ENCODE peak calls at places on chromosomes 13 and 19, in four cellular contexts. One of them, this sample, is unnamed.

GRCh38 chr13:49308977-49309408 is 61.3 kb downstream of the CDADC1 start:
- DNase-seq in HepG2: no peak
- DNase-seq in H1: no peak
- DNase-seq in HCT116: no peak
- DNase-seq in this sample: no peak

GRCh38 chr13:98771838-98772611 is 19.6 kb upstream of the SLC15A1 start:
- DNase-seq in HepG2: no peak
- DNase-seq in H1: no peak
- DNase-seq in HCT116: no peak
- DNase-seq in this sample: no peak

GRCh38 chr19:19232231-19232630 is 20.5 kb downstream of the NCAN start:
- DNase-seq in HepG2: no peak
- DNase-seq in H1: no peak
- DNase-seq in HCT116: no peak
- DNase-seq in this sample: no peak

GRCh38 chr19:53903055-53903680 is 5.9 kb upstream of the CACNG7 start:
- DNase-seq in HepG2: peak
- DNase-seq in H1: no peak
- DNase-seq in HCT116: no peak
- DNase-seq in this sample: peak

GRCh38 chr19:15251010-15251748 is 18.9 kb upstream of the EPHX3 start:
- DNase-seq in HepG2: no peak
- DNase-seq in H1: no peak
- DNase-seq in HCT116: no peak
- DNase-seq in this sample: no peak

GRCh38 chr13:23445794-23446193 is 12.3 kb upstream of the SACS start:
- DNase-seq in HepG2: no peak
- DNase-seq in H1: no peak
- DNase-seq in HCT116: no peak
- DNase-seq in this sample: no peak

GRCh38 chr19:6023085-6023682 is 45.2 kb upstream of the RANBP3 start:
- DNase-seq in HepG2: no peak
- DNase-seq in H1: no peak
- DNase-seq in HCT116: no peak
- DNase-seq in this sample: no peak

GRCh38 chr13:79404361-79404760 is 1.7 kb downstream of the RBM26 start:
- DNase-seq in HepG2: no peak
- DNase-seq in H1: no peak
- DNase-seq in HCT116: no peak
- DNase-seq in this sample: no peak

GRCh38 chr13:110270507-110270906 is 36.5 kb downstream of the COL4A1 start:
- DNase-seq in HepG2: no peak
- DNase-seq in H1: no peak
- DNase-seq in HCT116: no peak
- DNase-seq in this sample: no peak

GRCh38 chr13:96963786-96964475 is 30.3 kb downstream of the OXGR1 start:
- DNase-seq in HepG2: no peak
- DNase-seq in H1: no peak
- DNase-seq in HCT116: no peak
- DNase-seq in this sample: peak

GRCh38 chr13:80276371-80277289 is 64.3 kb downstream of the SPRY2 start:
- DNase-seq in HepG2: peak
- DNase-seq in H1: peak
- DNase-seq in HCT116: no peak
- DNase-seq in this sample: no peak

GRCh38 chr13:60439201-60439600 is 42.2 kb downstream of the TDRD3 start:
- DNase-seq in HepG2: no peak
- DNase-seq in H1: no peak
- DNase-seq in HCT116: no peak
- DNase-seq in this sample: no peak

GRCh38 chr19:3608079-3608641 is 1.5 kb upstream of the TBXA2R start:
- DNase-seq in HepG2: no peak
- DNase-seq in H1: no peak
- DNase-seq in HCT116: no peak
- DNase-seq in this sample: no peak

DNA sequence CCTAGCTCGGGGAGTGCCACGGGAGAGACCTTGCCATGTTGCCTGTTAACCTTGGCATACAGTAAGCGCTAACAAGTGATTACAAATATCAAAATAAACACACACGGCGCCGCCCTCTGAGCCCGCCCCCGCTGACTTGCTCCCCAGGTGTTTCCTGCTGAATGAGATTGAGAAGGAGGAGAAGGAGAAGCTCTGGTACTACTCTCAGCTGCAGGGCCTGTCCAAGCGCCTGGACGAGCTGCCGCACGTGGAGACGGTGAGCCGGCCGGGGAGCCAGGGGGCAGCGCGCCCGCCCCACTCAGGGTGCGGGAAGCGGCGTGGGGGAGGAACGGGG is 5.0 kb downstream of the APC2 start:
- DNase-seq in HepG2: no peak
- DNase-seq in H1: no peak
- DNase-seq in HCT116: no peak
- DNase-seq in this sample: peak
- TF ChIP-seq JUND in HepG2: no peak
- TF ChIP-seq JUND in H1: no peak
- TF ChIP-seq JUND in HCT116: no peak
- TF ChIP-seq JUND in this sample: no peak

GRCh38 chr13:33233547-33233946 is 52.0 kb downstream of the STARD13 start:
- DNase-seq in HepG2: no peak
- DNase-seq in H1: no peak
- DNase-seq in HCT116: no peak
- DNase-seq in this sample: no peak
- TF ChIP-seq JUND in HepG2: no peak
- TF ChIP-seq JUND in H1: no peak
- TF ChIP-seq JUND in HCT116: no peak
- TF ChIP-seq JUND in this sample: no peak

GRCh38 chr13:111893607-111894443 is 173.1 kb upstream of the SOX1 start:
- DNase-seq in HepG2: no peak
- DNase-seq in H1: no peak
- DNase-seq in HCT116: no peak
- DNase-seq in this sample: no peak
- TF ChIP-seq JUND in HepG2: no peak
- TF ChIP-seq JUND in H1: no peak
- TF ChIP-seq JUND in HCT116: no peak
- TF ChIP-seq JUND in this sample: no peak

DNA sequence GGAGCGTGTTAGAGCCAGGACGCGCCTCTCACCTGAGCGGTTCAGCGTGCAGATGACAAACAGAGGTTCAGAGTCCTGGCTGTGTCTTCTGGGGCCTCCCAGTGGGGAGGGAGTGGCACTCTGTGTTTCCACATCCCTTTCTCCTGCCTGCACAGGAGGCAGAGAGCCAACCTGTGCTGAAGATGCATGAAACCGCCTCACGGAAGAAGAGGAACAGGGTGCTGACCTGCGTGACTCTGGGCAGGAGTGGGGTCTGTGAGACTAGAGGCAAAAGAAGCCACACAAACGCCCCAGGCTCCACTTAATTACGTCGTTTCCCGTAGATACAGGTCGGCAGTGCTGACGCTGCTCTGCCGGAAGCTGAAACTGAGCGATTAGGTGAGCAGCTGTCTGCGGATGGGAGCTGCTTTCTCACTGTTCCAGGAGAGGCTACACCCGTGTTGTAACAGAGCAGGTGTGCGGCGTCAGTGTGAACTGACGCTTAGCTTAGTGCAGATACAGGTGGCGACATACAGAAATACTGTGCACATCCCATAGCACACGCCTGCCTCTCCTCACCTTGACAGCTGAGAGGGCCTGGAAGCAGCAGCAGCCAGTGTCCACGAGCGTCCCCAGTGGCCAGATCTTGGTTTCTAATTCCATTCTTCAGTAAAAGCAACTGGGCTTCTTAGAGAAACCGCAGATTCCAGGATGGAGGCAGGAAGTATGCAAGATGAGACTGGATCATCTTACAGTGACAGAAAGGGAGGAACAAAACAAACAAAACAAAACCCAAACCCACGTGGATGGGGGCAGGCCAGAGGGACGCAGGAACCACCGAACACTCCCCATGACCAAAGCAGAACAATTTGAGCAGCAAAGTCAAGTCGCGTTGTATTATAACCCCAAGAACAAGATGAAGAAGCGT is 37.7 kb upstream of the MCF2L start:
- DNase-seq in HepG2: peak
- DNase-seq in H1: peak
- DNase-seq in HCT116: peak
- DNase-seq in this sample: peak
- TF ChIP-seq JUND in HepG2: no peak
- TF ChIP-seq JUND in H1: no peak
- TF ChIP-seq JUND in HCT116: no peak
- TF ChIP-seq JUND in this sample: no peak

GRCh38 chr13:111506131-111506530 is 185.7 kb downstream of the TEX29 start:
- DNase-seq in HepG2: no peak
- DNase-seq in H1: no peak
- DNase-seq in HCT116: no peak
- DNase-seq in this sample: no peak

GRCh38 chr13:111503905-111504695 is 183.7 kb downstream of the TEX29 start:
- DNase-seq in HepG2: no peak
- DNase-seq in H1: no peak
- DNase-seq in HCT116: no peak
- DNase-seq in this sample: no peak

GRCh38 chr13:111502957-111503356 is 182.5 kb downstream of the TEX29 start:
- DNase-seq in HepG2: no peak
- DNase-seq in H1: no peak
- DNase-seq in HCT116: no peak
- DNase-seq in this sample: no peak

GRCh38 chr13:111505175-111505777 is 184.8 kb downstream of the TEX29 start:
- DNase-seq in HepG2: peak
- DNase-seq in H1: peak
- DNase-seq in HCT116: peak
- DNase-seq in this sample: no peak

GRCh38 chr13:111503376-111503775 is 182.9 kb downstream of the TEX29 start:
- DNase-seq in HepG2: no peak
- DNase-seq in H1: no peak
- DNase-seq in HCT116: no peak
- DNase-seq in this sample: no peak
- TF ChIP-seq JUND in HepG2: no peak
- TF ChIP-seq JUND in H1: no peak
- TF ChIP-seq JUND in HCT116: no peak
- TF ChIP-seq JUND in this sample: no peak

GRCh38 chr19:1608414-1609391 is 3.4 kb upstream of the UQCR11 start:
- DNase-seq in HepG2: no peak
- DNase-seq in H1: no peak
- DNase-seq in HCT116: no peak
- DNase-seq in this sample: no peak
- TF ChIP-seq JUND in HepG2: no peak
- TF ChIP-seq JUND in H1: no peak
- TF ChIP-seq JUND in HCT116: no peak
- TF ChIP-seq JUND in this sample: no peak

GRCh38 chr13:94972262-94972661 is 259.9 kb upstream of the SOX21 start:
- DNase-seq in HepG2: no peak
- DNase-seq in H1: no peak
- DNase-seq in HCT116: no peak
- DNase-seq in this sample: no peak

GRCh38 chr13:94966380-94966779 is 254.0 kb upstream of the SOX21 start:
- DNase-seq in HepG2: no peak
- DNase-seq in H1: no peak
- DNase-seq in HCT116: no peak
- DNase-seq in this sample: no peak

GRCh38 chr13:94968757-94969086 is 256.4 kb upstream of the SOX21 start:
- DNase-seq in HepG2: no peak
- DNase-seq in H1: no peak
- DNase-seq in HCT116: no peak
- DNase-seq in this sample: no peak

GRCh38 chr13:94968040-94968756 is 255.9 kb upstream of the SOX21 start:
- DNase-seq in HepG2: no peak
- DNase-seq in H1: no peak
- DNase-seq in HCT116: no peak
- DNase-seq in this sample: no peak

DNA sequence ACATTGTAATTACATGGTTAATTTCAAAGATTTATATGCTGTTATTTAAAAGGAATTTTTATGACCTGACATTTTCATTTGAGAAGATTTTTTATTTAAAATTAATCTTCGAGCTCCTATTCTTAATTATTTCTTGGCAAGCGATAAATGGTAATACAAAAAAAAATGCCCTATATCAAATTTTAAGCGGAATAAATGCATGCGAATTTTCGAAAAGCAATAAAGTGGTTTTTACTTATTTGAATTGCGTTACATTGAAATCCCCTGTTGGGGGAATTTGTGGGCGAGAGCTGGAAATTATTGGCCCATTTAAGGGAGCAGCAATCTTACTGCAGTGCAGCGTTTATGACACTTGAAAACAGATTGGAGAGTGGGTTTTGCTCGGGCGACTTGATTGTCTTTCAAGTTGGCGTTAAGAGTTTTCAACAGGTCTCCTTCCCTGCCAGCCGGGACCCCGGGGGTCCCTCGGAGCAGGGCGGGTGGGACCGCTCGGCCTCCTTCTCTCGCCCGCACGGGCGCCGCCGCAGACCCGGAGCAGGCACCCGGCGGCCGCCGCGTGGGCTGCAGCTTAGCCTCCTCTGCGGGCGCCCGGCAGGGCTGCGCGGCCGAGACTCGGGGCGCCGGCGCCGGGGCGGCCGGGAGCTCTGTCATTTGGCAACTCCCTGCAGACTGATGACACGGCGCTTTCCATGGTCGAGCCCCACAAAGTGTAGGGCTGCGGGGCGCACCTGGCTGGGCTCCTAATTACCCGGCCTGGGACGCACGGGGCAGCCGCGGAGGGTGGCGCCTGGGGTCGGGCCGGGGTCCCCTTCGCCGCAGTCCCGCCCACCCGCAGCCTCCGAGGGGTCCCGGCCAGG is 255.1 kb upstream of the SOX21 start:
- DNase-seq in HepG2: no peak
- DNase-seq in H1: no peak
- DNase-seq in HCT116: no peak
- DNase-seq in this sample: no peak
- TF ChIP-seq JUND in HepG2: no peak
- TF ChIP-seq JUND in H1: no peak
- TF ChIP-seq JUND in HCT116: no peak
- TF ChIP-seq JUND in this sample: no peak

GRCh38 chr13:91045351-91046034 is 302.0 kb upstream of the MIR17HG start:
- DNase-seq in HepG2: no peak
- DNase-seq in H1: no peak
- DNase-seq in HCT116: peak
- DNase-seq in this sample: peak
- TF ChIP-seq JUND in HepG2: no peak
- TF ChIP-seq JUND in H1: no peak
- TF ChIP-seq JUND in HCT116: no peak
- TF ChIP-seq JUND in this sample: no peak

GRCh38 chr19:44943801-44944249 is 1.8 kb downstream of the APOC4 start:
- DNase-seq in HepG2: no peak
- DNase-seq in H1: no peak
- DNase-seq in HCT116: no peak
- DNase-seq in this sample: no peak
- TF ChIP-seq JUND in HepG2: no peak
- TF ChIP-seq JUND in H1: no peak
- TF ChIP-seq JUND in HCT116: no peak
- TF ChIP-seq JUND in this sample: no peak

GRCh38 chr19:43476606-43477005 is 11.2 kb upstream of the LYPD3 start:
- DNase-seq in HepG2: no peak
- DNase-seq in H1: no peak
- DNase-seq in HCT116: no peak
- DNase-seq in this sample: no peak
- TF ChIP-seq JUND in HepG2: no peak
- TF ChIP-seq JUND in H1: no peak
- TF ChIP-seq JUND in HCT116: no peak
- TF ChIP-seq JUND in this sample: no peak